ENCODE peak calls at places on chromosomes 1 and 21, in seven cellular contexts. B is cardiac muscle cell, G is mammary epithelial cell, H is left ventricle myocardium inferior, D is endothelial cell of umbilical vein, U is PC-3, C is tibial nerve. Y is an unnamed sample.

GRCh38 chr1:34681481-34682451 is 73.1 kb upstream of the GJB5 start:
- DNase-seq in U (peak; percentile 80), H (no peak), D (peak; percentile 46), C (peak; percentile 31), B (peak; percentile 48), G (peak; percentile 39), Y (peak; percentile 37)

GRCh38 chr1:119674110-119674509 is 26.0 kb upstream of the ZNF697 start:
- DNase-seq in G (peak; percentile 94), B (peak; percentile 77), C (no peak), H (no peak), D (peak; percentile 75), U (peak; percentile 87), Y (peak; percentile 89)

GRCh38 chr1:100714599-100714998 is 4.9 kb upstream of the VCAM1 start:
- DNase-seq in B (no peak), C (no peak), H (no peak), U (no peak), D (no peak), G (no peak), Y (no peak)

GRCh38 chr1:242425232-242425631 is 99.3 kb downstream of the PLD5 start:
- DNase-seq in D (no peak), U (peak; percentile 77), C (no peak), G (peak; percentile 48), B (no peak), H (no peak), Y (peak; percentile 53)

GRCh38 chr1:203306970-203307541 is 1.7 kb downstream of the BTG2 start:
- DNase-seq in H (no peak), U (no peak), C (no peak), B (no peak), D (peak; percentile 42), G (peak; percentile 35), Y (no peak)

GRCh38 chr1:187408217-187409004 is 579.7 kb downstream of the PLA2G4A start:
- DNase-seq in B (peak; percentile 67), G (peak; percentile 40), U (no peak), H (no peak), D (no peak), C (no peak), Y (no peak)

GRCh38 chr1:47334765-47335435 is 1.3 kb downstream of the CMPK1 start:
- DNase-seq in D (peak; percentile 76), U (no peak), G (no peak), C (no peak), H (no peak), B (no peak), Y (no peak)

GRCh38 chr1:87684194-87684593 is 355.5 kb downstream of the LMO4 start:
- DNase-seq in B (peak; percentile 58), U (no peak), G (no peak), C (no peak), D (peak; percentile 55), H (no peak), Y (no peak)

GRCh38 chr1:39691383-39692151 is at the start of gene HPCAL4:
- DNase-seq in C (peak; percentile 59), H (peak; percentile 87), U (peak; percentile 84), G (peak; percentile 79), D (peak; percentile 58), B (peak; percentile 78), Y (peak; percentile 59)

GRCh38 chr1:245234217-245235120 is 79.7 kb downstream of the KIF26B start:
- DNase-seq in D (no peak), C (no peak), H (no peak), B (no peak), G (no peak), U (no peak), Y (no peak)

GRCh38 chr1:222242492-222242891 is 305.4 kb downstream of the HHIPL2 start:
- DNase-seq in H (no peak), C (no peak), D (no peak), U (no peak), G (no peak), B (no peak), Y (no peak)

GRCh38 chr1:44677201-44677520 is 2.6 kb downstream of the ARMH1 start:
- DNase-seq in H (no peak), U (peak; percentile 67), G (peak; percentile 38), B (peak; percentile 65), C (no peak), D (peak; percentile 30), Y (no peak)

GRCh38 chr1:30700528-30701265 is 22.7 kb downstream of the MATN1 start:
- DNase-seq in G (peak; percentile 68), B (peak; percentile 78), U (peak; percentile 66), D (no peak), C (peak; percentile 44), H (peak; percentile 18), Y (peak; percentile 64)

GRCh38 chr1:39409055-39409816 is 82.2 kb upstream of the BMP8A start:
- DNase-seq in D (peak; percentile 88), C (peak; percentile 25), B (peak; percentile 75), G (peak; percentile 35), U (peak; percentile 47), H (peak; percentile 57), Y (no peak)

GRCh38 chr1:156114101-156114918 is at the start of gene LMNA:
- DNase-seq in G (peak; percentile 97), B (peak; percentile 96), C (peak; percentile 86), H (peak; percentile 91), D (peak; percentile 92), U (peak; percentile 98), Y (peak; percentile 94)

GRCh38 chr21:27246741-27247140 is 279.9 kb upstream of the ADAMTS5 start:
- DNase-seq in C (no peak), B (peak; percentile 49), H (no peak), U (peak; percentile 3), D (no peak), G (no peak), Y (peak; percentile 7)

GRCh38 chr1:87706779-87707228 is 378.1 kb downstream of the LMO4 start:
- DNase-seq in U (no peak), C (no peak), G (no peak), D (no peak), B (no peak), H (no peak), Y (no peak)

GRCh38 chr1:80799457-80799856 is 1001.3 kb upstream of the ADGRL2 start:
- DNase-seq in U (no peak), D (no peak), C (no peak), G (no peak), H (no peak), B (peak; percentile 16), Y (no peak)

GRCh38 chr1:95957748-95958147 is 723.7 kb downstream of the RWDD3 start:
- DNase-seq in G (no peak), C (no peak), B (peak; percentile 22), U (no peak), H (no peak), D (no peak), Y (no peak)

GRCh38 chr1:31524196-31524967 is 51.9 kb upstream of the TINAGL1 start:
- DNase-seq in D (no peak), H (no peak), B (no peak), G (no peak), U (no peak), C (no peak), Y (no peak)

GRCh38 chr1:10693497-10694273 is 102.8 kb downstream of the CASZ1 start:
- DNase-seq in C (no peak), U (peak; percentile 22), D (peak; percentile 41), B (no peak), G (no peak), H (no peak), Y (no peak)

GRCh38 chr21:40074198-40074597 is 207.0 kb downstream of the PCP4 start:
- DNase-seq in U (no peak), H (no peak), G (no peak), B (no peak), C (no peak), D (no peak), Y (no peak)

GRCh38 chr1:66731462-66731861 is 20.8 kb upstream of the DYNLT5 start:
- DNase-seq in G (no peak), B (no peak), D (no peak), H (no peak), C (no peak), U (peak; percentile 13), Y (no peak)

GRCh38 chr1:159653201-159653600 is 61.2 kb downstream of the CRP start:
- DNase-seq in D (peak; percentile 88), G (no peak), C (no peak), H (no peak), U (no peak), B (peak; percentile 62), Y (no peak)

GRCh38 chr1:46113948-46114347 is 18.5 kb downstream of the PIK3R3 start:
- DNase-seq in D (no peak), C (no peak), G (no peak), U (no peak), H (no peak), B (no peak), Y (no peak)

GRCh38 chr1:167665469-167665868 is 35.4 kb downstream of the RCSD1 start:
- DNase-seq in B (no peak), C (no peak), U (no peak), H (no peak), D (no peak), G (peak; percentile 55), Y (no peak)

DNA sequence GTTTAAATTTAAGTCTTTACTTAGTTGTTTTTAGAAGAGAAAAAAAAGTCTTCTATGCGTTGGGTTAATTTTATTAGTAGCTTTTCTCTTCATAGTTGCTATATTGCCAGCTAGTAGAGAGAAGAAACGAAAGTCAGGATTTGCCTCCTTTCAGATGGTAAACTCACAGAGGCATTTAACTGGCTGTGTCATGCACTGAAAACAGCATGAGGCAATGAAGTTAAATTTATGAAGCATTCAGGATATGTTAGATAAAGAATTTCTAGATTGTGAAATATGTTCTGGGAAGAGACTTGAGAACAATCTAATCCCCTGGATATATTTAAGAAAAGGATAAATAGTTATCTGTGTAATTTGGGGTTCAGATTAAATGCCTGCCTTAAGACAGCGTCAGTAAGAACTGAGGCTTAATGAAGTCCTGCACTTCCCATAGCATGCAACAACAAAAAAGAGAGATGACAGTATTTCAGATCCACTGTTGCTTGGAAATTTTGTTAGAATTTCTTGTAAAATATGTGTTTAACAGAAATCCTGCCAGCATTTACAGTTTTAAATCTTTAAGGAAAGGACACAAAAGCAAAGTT is 1.7 kb downstream of the ANGPTL1 start:
- DNase-seq in C (no peak), U (no peak), D (peak; percentile 35), G (no peak), H (no peak), B (peak; percentile 81), Y (no peak)
- H3K27ac ChIP-seq in C (peak overlapping the region; percentile 66), U (no peak overlapping the region), D (no peak overlapping the region), G (no peak overlapping the region), H (peak overlapping the region; percentile 64), B (no peak overlapping the region), Y (no peak overlapping the region)

DNA sequence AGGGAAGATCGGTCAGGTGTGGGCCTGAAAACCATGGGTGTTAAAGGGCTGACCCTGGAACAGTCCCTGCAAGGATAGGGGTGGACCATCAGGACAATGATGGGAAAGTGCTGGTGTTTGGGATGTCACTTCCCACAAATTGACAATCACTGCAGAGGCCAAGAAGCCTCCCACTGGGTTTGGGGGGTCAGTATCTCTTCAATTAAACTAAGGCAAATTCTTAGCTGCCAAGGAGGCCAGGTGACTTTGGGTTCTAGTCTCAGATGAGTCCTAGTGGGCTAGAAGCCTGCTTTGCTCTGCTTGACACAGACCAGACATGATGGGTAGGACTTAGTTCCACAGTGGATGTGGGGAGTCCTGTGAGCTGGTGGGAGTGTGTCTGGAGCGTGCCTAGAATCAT is 29.3 kb upstream of the KCNA2 start:
- DNase-seq in B (no peak), C (no peak), D (no peak), H (no peak), U (no peak), G (no peak), Y (no peak)
- H3K4me1 ChIP-seq in B (no peaks in the 10 kb centered on the region), C (no peaks in the 10 kb centered on the region), D (no peaks in the 10 kb centered on the region), H (peaks cover 24% of the 10 kb centered on the region), U (no peaks in the 10 kb centered on the region), G (no peaks in the 10 kb centered on the region), Y (no peaks in the 10 kb centered on the region)

GRCh38 chr1:20983297-20983889 is 193.3 kb downstream of the EIF4G3 start:
- DNase-seq in D (no peak), U (peak; percentile 12), H (no peak), B (no peak), C (no peak), G (no peak), Y (no peak)
- TF ChIP-seq CTCF in D (no peak), U (peak; percentile 58), H (no peak), B (no peak), C (no peak), G (no peak), Y (peak; percentile 45)

GRCh38 chr21:34745557-34746255 is 76.9 kb downstream of the CLIC6 start:
- DNase-seq in D (peak; percentile 74), B (peak; percentile 92), H (peak; percentile 57), U (peak; percentile 93), G (peak; percentile 63), C (peak; percentile 47), Y (no peak)
- H3K27ac ChIP-seq in D (no peak overlapping the region), B (no peak overlapping the region), H (peak overlapping the region; percentile 33), U (no peak overlapping the region), G (no peak overlapping the region), C (peak overlapping the region; percentile 30), Y (no peak overlapping the region)